ENCODE peak calls at places on chromosomes 2 and 18, in ten cellular contexts. Y, V, S, G, D, N, L, E, C and Q are unnamed samples.

GRCh38 chr18:24940416-24940815 is 411.6 kb downstream of the ZNF521 start:
- DNase-seq in G (no peak), S (no peak), V (no peak), N (no peak), Y (no peak), E (no peak), L (no peak), D (no peak), C (no peak), Q (no peak)

GRCh38 chr2:161844845-161845244 is 220.6 kb downstream of the SLC4A10 start:
- DNase-seq in E (no peak), L (no peak), G (no peak), D (no peak), C (no peak), V (no peak), S (no peak), Y (no peak), N (no peak), Q (no peak)

GRCh38 chr2:88082781-88083180 is 15.2 kb downstream of the SMYD1 start:
- DNase-seq in G (no peak), E (no peak), C (no peak), Y (no peak), S (no peak), N (no peak), D (no peak), L (no peak), V (no peak), Q (no peak)

GRCh38 chr2:62340981-62341624 is 145.2 kb downstream of the B3GNT2 start:
- DNase-seq in D (no peak), E (peak; percentile 14), V (no peak), G (peak; percentile 65), N (no peak), C (no peak), Y (no peak), S (peak; percentile 46), L (peak; percentile 43), Q (no peak)

GRCh38 chr2:128310761-128311160 is 7.9 kb downstream of the HS6ST1 start:
- DNase-seq in G (no peak), E (no peak), C (no peak), D (peak; percentile 0), L (peak; percentile 3), N (no peak), V (no peak), Y (no peak), S (peak; percentile 3), Q (no peak)

GRCh38 chr2:152453129-152453642 is 118.2 kb downstream of the FMNL2 start:
- DNase-seq in N (no peak), L (no peak), E (no peak), C (no peak), D (no peak), S (no peak), V (no peak), Y (no peak), G (no peak), Q (no peak)

GRCh38 chr2:230447455-230448451 is 31.8 kb downstream of the SP100 start:
- DNase-seq in S (no peak), C (peak; percentile 88), L (no peak), G (no peak), N (no peak), V (no peak), D (no peak), E (no peak), Y (no peak), Q (no peak)

GRCh38 chr2:60965514-60965815 is 52.1 kb upstream of the PEX13 start:
- DNase-seq in S (no peak), L (no peak), D (no peak), N (no peak), E (no peak), C (no peak), V (no peak), G (no peak), Y (no peak), Q (no peak)

GRCh38 chr2:20001361-20001863 is 11.1 kb downstream of the MATN3 start:
- DNase-seq in N (no peak), G (no peak), C (no peak), L (no peak), D (no peak), V (no peak), S (no peak), E (no peak), Y (no peak), Q (no peak)

GRCh38 chr2:20011276-20012031 is 1.0 kb downstream of the MATN3 start:
- DNase-seq in D (no peak), N (no peak), V (no peak), S (no peak), L (no peak), G (no peak), C (no peak), E (no peak), Y (no peak), Q (no peak)

GRCh38 chr2:20008703-20009102 is 3.8 kb downstream of the MATN3 start:
- DNase-seq in L (no peak), Y (no peak), D (no peak), V (no peak), G (no peak), C (no peak), S (no peak), E (no peak), N (no peak), Q (no peak)

GRCh38 chr2:20005067-20005627 is 7.3 kb downstream of the MATN3 start:
- DNase-seq in D (no peak), E (no peak), S (no peak), Y (no peak), C (no peak), L (no peak), N (no peak), V (no peak), G (no peak), Q (no peak)

DNA sequence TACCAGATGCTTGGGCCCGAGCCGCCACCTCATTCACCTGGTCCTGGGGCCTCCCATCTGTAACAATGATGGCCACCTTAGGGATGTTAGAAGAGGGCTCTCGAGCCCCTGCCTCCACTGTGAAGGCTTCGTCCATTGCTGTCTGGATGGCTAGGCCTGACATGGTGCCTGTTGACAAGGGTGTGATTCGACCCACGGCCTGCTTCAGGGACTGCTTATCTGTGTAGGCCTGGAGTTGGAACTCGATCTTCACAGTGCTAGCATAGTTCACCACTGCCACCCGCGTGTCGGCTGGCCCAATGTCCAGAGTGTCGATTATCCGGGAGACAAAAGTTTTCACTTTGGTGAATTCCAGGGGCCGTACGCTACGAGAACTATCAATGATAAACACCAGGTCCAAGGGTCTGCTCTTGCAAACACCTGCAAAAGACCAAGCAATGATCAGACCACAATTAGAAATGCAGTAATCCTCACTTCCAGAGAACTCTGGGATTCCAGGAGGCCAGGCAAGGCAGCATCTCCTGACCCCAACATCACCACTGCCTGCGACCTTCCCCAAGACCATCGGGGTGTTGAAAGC is 6.5 kb downstream of the MATN3 start:
- DNase-seq in S (no peak), Y (no peak), G (no peak), V (no peak), C (no peak), D (no peak), E (no peak), N (no peak), L (no peak), Q (no peak)
- H3K9me3 ChIP-seq in S (no peaks in the 10 kb centered on the region), Y (no peaks in the 10 kb centered on the region), G (no peaks in the 10 kb centered on the region), V (no peaks in the 10 kb centered on the region), C (no peaks in the 10 kb centered on the region), D (no peaks in the 10 kb centered on the region), E (no peaks in the 10 kb centered on the region), N (no peaks in the 10 kb centered on the region), L (no peaks in the 10 kb centered on the region), Q (no peaks in the 10 kb centered on the region)

GRCh38 chr2:218998414-218999002 is 5.3 kb upstream of the CRYBA2 start:
- DNase-seq in V (no peak), L (no peak), E (no peak), C (no peak), S (no peak), D (no peak), Y (no peak), G (no peak), N (no peak), Q (no peak)

GRCh38 chr2:219001100-219001576 is 7.9 kb upstream of the CRYBA2 start:
- DNase-seq in V (no peak), L (no peak), D (no peak), C (no peak), E (no peak), Y (no peak), G (no peak), N (no peak), S (no peak), Q (no peak)

GRCh38 chr2:218999021-218999880 is 6.0 kb upstream of the CRYBA2 start:
- DNase-seq in N (no peak), E (no peak), Y (no peak), G (peak; percentile 14), V (no peak), S (no peak), L (no peak), C (peak; percentile 3), D (no peak), Q (no peak)

GRCh38 chr2:219000569-219000960 is 7.3 kb upstream of the CRYBA2 start:
- DNase-seq in Y (no peak), E (no peak), V (no peak), L (no peak), G (no peak), N (no peak), C (no peak), S (no peak), D (no peak), Q (no peak)

GRCh38 chr2:218999881-219000568 is 6.8 kb upstream of the CRYBA2 start:
- DNase-seq in D (no peak), Y (no peak), G (no peak), S (no peak), E (no peak), L (no peak), C (no peak), N (no peak), V (no peak), Q (no peak)
- H3K4me3 ChIP-seq in D (no peak overlapping the region), Y (no peak overlapping the region), G (no peak overlapping the region), S (no peak overlapping the region), E (peak overlapping the region; percentile 47), L (no peak overlapping the region), C (no peak overlapping the region), N (no peak overlapping the region), V (no peak overlapping the region), Q (no peak overlapping the region)

DNA sequence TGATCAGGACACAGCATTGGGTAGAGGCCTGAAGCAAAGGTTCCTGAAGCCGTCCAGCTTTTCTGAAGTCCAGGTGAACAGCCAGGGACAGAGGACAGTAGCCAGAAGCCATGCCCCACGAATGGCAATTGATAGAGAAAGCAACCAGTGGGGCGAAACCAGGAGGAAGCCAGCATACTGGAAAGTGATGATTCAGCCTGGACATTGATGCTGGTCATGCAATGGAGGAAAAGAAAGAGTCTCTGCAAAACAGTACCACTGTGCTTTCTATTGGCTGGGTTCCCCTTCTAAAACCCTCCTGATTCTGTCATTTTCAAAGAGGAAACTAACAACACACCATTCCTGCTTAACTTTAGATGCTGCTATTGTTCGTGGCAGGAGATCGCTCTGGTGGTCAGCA is 221.4 kb upstream of the EPAS1 start:
- DNase-seq in V (no peak), N (no peak), D (no peak), S (no peak), E (no peak), L (no peak), Y (no peak), C (no peak), G (no peak), Q (no peak)
- H3K27ac ChIP-seq in V (no peak overlapping the region), N (no peak overlapping the region), D (no peak overlapping the region), S (no peak overlapping the region), E (no peak overlapping the region), L (peak overlapping the region; percentile 57), Y (no peak overlapping the region), C (no peak overlapping the region), G (no peak overlapping the region), Q (no peak overlapping the region)

DNA sequence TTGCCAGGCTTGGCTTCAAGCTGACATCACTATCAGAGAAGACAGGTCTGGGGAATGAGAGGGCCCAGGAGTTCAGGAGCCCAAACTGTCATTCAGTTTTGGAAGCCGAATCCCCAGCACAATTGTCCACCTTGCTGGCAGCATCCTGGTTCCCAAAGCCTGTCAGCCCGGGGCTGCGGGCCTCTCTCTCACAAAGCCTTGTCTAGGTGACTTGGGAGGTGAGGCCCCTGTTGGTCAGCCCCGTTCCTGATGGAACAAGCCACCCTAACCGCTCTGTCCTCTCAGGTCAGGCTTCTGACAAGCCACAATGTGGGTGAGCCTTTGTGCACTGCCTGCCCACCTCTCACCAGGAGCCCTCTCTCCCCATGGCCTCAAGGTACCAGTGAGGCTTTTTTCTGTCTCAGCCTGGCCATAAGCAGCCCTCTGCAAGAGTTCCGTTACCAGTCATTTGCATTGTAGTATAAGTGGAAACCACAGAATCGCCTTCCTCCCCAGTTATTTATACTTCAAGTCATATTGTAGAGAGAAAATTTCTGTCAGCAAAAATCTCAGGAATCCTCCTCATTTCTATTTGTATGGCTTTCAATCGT is 100.6 kb downstream of the MSH2 start:
- DNase-seq in L (no peak), E (no peak), D (no peak), V (no peak), G (no peak), N (no peak), S (no peak), C (no peak), Y (no peak), Q (no peak)
- H3K9me3 ChIP-seq in L (peaks cover 21% of the 10 kb centered on the region), E (peaks cover 3% of the 10 kb centered on the region), D (peaks cover 6% of the 10 kb centered on the region), V (peaks cover 3% of the 10 kb centered on the region), G (peaks cover 9% of the 10 kb centered on the region), N (no peaks in the 10 kb centered on the region), S (no peaks in the 10 kb centered on the region), C (no peaks in the 10 kb centered on the region), Y (peaks cover 6% of the 10 kb centered on the region), Q (peaks cover 4% of the 10 kb centered on the region)